ENCODE peak calls at places on chromosomes 2 and 18, in four cellular contexts. X, V, E and L are unnamed samples.

GRCh38 chr2:46471-47345 is at the start of gene FAM110C:
- DNase-seq in X (peak), V (peak), E (peak), L (no peak)

GRCh38 chr18:36189486-36189885 is 2.2 kb downstream of the MOCOS start:
- DNase-seq in X (no peak), V (no peak), E (no peak), L (peak)

GRCh38 chr2:156345582-156345981 is 13.1 kb upstream of the NR4A2 start:
- DNase-seq in X (no peak), V (no peak), E (no peak), L (no peak)

GRCh38 chr2:64093341-64093740 is 50.9 kb downstream of the PELI1 start:
- DNase-seq in X (no peak), V (no peak), E (no peak), L (no peak)

GRCh38 chr2:88933980-88934379 is 242.5 kb downstream of the RPIA start:
- DNase-seq in X (peak), V (no peak), E (no peak), L (no peak)

GRCh38 chr2:186129767-186130581 is 356.1 kb upstream of the ZC3H15 start:
- DNase-seq in X (peak), V (peak), E (no peak), L (no peak)

GRCh38 chr18:58176915-58177717 is 133.1 kb downstream of the NEDD4L start:
- DNase-seq in X (peak), V (peak), E (no peak), L (no peak)

GRCh38 chr2:18949871-18950597 is 360.7 kb upstream of the NT5C1B start:
- DNase-seq in X (no peak), V (peak), E (no peak), L (no peak)

GRCh38 chr2:109373791-109374547 is 239.8 kb downstream of the SEPTIN10 start:
- DNase-seq in X (no peak), V (no peak), E (no peak), L (no peak)

GRCh38 chr2:98476192-98476868 is 31.7 kb downstream of the INPP4A start:
- DNase-seq in X (peak), V (no peak), E (no peak), L (no peak)

GRCh38 chr2:1769703-1770422 is 25.5 kb upstream of the PXDN start:
- DNase-seq in X (peak), V (peak), E (peak), L (no peak)

GRCh38 chr2:128245816-128246215 is 72.9 kb downstream of the HS6ST1 start:
- DNase-seq in X (no peak), V (no peak), E (no peak), L (no peak)

GRCh38 chr2:67054725-67055124 is 342.4 kb upstream of the ETAA1 start:
- DNase-seq in X (no peak), V (no peak), E (no peak), L (no peak)

GRCh38 chr2:220555961-220556360 is 928.5 kb downstream of the SLC4A3 start:
- DNase-seq in X (peak), V (peak), E (no peak), L (no peak)

GRCh38 chr2:205590759-205591158 is 91.5 kb upstream of the NRP2 start:
- DNase-seq in X (peak), V (peak), E (no peak), L (no peak)

GRCh38 chr2:83478037-83478436 is 981.0 kb downstream of the SUCLG1 start:
- DNase-seq in X (no peak), V (no peak), E (no peak), L (no peak)

GRCh38 chr18:63292844-63293683 is 26.5 kb downstream of the BCL2 start:
- DNase-seq in X (no peak), V (no peak), E (no peak), L (no peak)

GRCh38 chr2:199484927-199485326 is 27.2 kb upstream of the SATB2 start:
- DNase-seq in X (peak), V (no peak), E (no peak), L (no peak)

GRCh38 chr2:64143154-64144056 is 815 bp downstream of the PELI1 start:
- DNase-seq in X (peak), V (peak), E (no peak), L (no peak)

GRCh38 chr18:63883617-63884016 is 3.9 kb upstream of the SERPINB2 start:
- DNase-seq in X (peak), V (peak), E (no peak), L (no peak)

GRCh38 chr2:5520352-5520996 is 171.7 kb upstream of the SOX11 start:
- DNase-seq in X (no peak), V (no peak), E (no peak), L (no peak)

GRCh38 chr2:217248312-217248935 is 388.6 kb upstream of the TNP1 start:
- DNase-seq in X (no peak), V (peak), E (peak), L (peak)

GRCh38 chr2:47227532-47228166 is 72.5 kb upstream of the STPG4 start:
- DNase-seq in X (no peak), V (no peak), E (no peak), L (no peak)

GRCh38 chr2:162582357-162582798 is 238.4 kb downstream of the GCA start:
- DNase-seq in X (peak), V (no peak), E (no peak), L (no peak)

GRCh38 chr2:230908595-230909191 is 16.3 kb downstream of the GPR55 start:
- DNase-seq in X (peak), V (peak), E (no peak), L (peak)

GRCh38 chr2:154804451-154804850 is 106.0 kb downstream of the KCNJ3 start:
- DNase-seq in X (no peak), V (no peak), E (no peak), L (no peak)

GRCh38 chr18:44725300-44726096 is 44.8 kb downstream of the SETBP1 start:
- DNase-seq in X (peak), V (peak), E (no peak), L (peak)

GRCh38 chr18:74465775-74466174 is 8.7 kb upstream of the DIPK1C start:
- DNase-seq in X (no peak), V (no peak), E (no peak), L (no peak)

GRCh38 chr18:13501896-13502295 is 224.5 kb downstream of the FAM210A start:
- DNase-seq in X (no peak), V (no peak), E (no peak), L (no peak)

GRCh38 chr2:160199683-160200389 is at the start of gene ITGB6:
- DNase-seq in X (peak), V (no peak), E (no peak), L (no peak)

GRCh38 chr2:3349211-3349693 is 28.4 kb downstream of the EIPR1 start:
- DNase-seq in X (peak), V (peak), E (no peak), L (peak)
- H3K4me3 ChIP-seq in X (peak), V (no peak), E (no peak), L (no peak)

GRCh38 chr2:20201671-20202070 is 23.3 kb downstream of the SDC1 start:
- DNase-seq in X (no peak), V (no peak), E (no peak), L (no peak)
- H3K4me3 ChIP-seq in X (no peak), V (no peak), E (no peak), L (no peak)

DNA sequence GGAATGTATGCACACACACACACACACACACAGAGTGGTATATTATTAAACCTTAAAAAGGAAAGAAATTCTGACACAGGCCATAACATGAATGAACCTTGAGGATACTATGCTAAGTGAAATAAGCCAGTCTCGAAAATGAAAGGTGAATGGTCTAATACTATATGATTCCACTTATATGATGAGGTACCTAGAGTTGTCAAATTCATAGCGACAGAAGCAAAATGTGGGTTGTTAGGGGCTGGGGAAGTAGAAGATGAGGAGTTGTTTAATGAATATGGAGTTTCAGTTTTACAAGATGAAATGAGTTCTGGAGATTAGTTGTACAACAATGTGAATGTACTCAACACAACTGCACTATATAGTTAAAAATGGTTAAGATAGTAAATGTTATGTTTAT is 118.1 kb downstream of the ABCA12 start:
- DNase-seq in X (no peak), V (no peak), E (no peak), L (no peak)
- H3K4me3 ChIP-seq in X (no peak), V (no peak), E (no peak), L (no peak)

GRCh38 chr2:232487385-232488096 is at the start of gene ECEL1:
- DNase-seq in X (no peak), V (no peak), E (no peak), L (no peak)
- H3K4me3 ChIP-seq in X (no peak), V (no peak), E (no peak), L (no peak)

GRCh38 chr18:23377669-23378469 is 75.2 kb upstream of the RIOK3 start:
- DNase-seq in X (peak), V (peak), E (no peak), L (no peak)
- H3K4me3 ChIP-seq in X (no peak), V (no peak), E (no peak), L (no peak)

GRCh38 chr2:170716851-170717598 is 1.9 kb downstream of the SP5 start:
- DNase-seq in X (peak), V (peak), E (peak), L (no peak)

GRCh38 chr2:170717599-170717963 is 2.4 kb downstream of the SP5 start:
- DNase-seq in X (no peak), V (no peak), E (no peak), L (no peak)

GRCh38 chr2:170715932-170716777 is 1.0 kb downstream of the SP5 start:
- DNase-seq in X (no peak), V (no peak), E (no peak), L (no peak)

GRCh38 chr2:170719810-170720209 is 4.7 kb downstream of the SP5 start:
- DNase-seq in X (no peak), V (no peak), E (no peak), L (no peak)

DNA sequence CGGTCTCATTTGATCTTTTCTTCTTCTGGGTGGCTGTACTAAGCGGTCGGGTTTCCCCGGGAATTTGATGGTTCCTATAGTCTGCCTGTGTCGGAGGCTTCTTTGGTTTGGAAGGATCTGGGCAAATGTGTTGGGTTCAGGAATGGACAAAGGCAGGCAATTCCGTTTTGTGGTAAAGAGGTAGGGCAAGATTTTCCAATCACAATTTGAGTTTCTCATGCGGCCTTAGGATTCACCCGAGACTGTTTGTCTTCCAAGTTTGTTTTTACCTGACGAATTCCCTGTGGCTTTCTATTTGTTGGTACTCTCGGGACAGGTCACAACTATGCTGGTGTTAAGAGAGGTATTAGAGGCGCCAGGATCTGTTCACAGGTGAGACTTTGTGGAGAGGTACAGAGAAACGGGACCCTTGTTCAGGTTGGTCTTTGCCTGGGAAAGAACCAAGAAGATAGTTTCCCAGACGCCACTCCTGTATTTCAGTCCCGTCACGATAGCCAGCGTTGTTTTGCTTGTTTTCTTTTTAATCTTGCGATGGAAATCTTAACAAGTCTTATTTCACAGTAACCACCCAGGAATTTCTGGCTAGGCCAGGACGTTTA is 3.0 kb downstream of the SP5 start:
- DNase-seq in X (no peak), V (no peak), E (no peak), L (no peak)
- H3K4me3 ChIP-seq in X (no peak), V (no peak), E (no peak), L (no peak)